ENCODE peak calls at places on chromosome 3, in eight cellular contexts. One of them, this sample, is unnamed.

GRCh38 chr3:6733699-6734394 is 127.1 kb upstream of the GRM7 start:
- DNase-seq in stimulated activated CD4-positive, alpha-beta T cell treated with anti-CD3 and anti-CD28 coated beads, Interleukin-1b, Interleukin-23, amount 100 ng/mL, for 24 hours: no peak
- DNase-seq in testis: no peak
- DNase-seq in NCI-H2029: no peak
- DNase-seq in A549: no peak
- DNase-seq in activated CD4-positive, alpha-beta T cell treated with anti-CD3 and anti-CD28 coated beads, Interleukin-2, amount 50 U/mL, for 1 hour: no peak
- DNase-seq in SK-MEL-5: no peak
- DNase-seq in brain microvascular endothelial cell: no peak
- DNase-seq in this sample: no peak

GRCh38 chr3:112128843-112129727 is 4.0 kb downstream of the GCSAM start:
- DNase-seq in testis: no peak
- DNase-seq in A549: no peak
- DNase-seq in stimulated activated CD4-positive, alpha-beta T cell treated with anti-CD3 and anti-CD28 coated beads, Interleukin-1b, Interleukin-23, amount 100 ng/mL, for 24 hours: no peak
- DNase-seq in NCI-H2029: no peak
- DNase-seq in activated CD4-positive, alpha-beta T cell treated with anti-CD3 and anti-CD28 coated beads, Interleukin-2, amount 50 U/mL, for 1 hour: peak; percentile 51
- DNase-seq in SK-MEL-5: no peak
- DNase-seq in brain microvascular endothelial cell: no peak
- DNase-seq in this sample: no peak

GRCh38 chr3:126959921-126960603 is 22.9 kb upstream of the PLXNA1 start:
- DNase-seq in testis: no peak
- DNase-seq in NCI-H2029: no peak
- DNase-seq in activated CD4-positive, alpha-beta T cell treated with anti-CD3 and anti-CD28 coated beads, Interleukin-2, amount 50 U/mL, for 1 hour: no peak
- DNase-seq in SK-MEL-5: peak; percentile 65
- DNase-seq in A549: peak; percentile 49
- DNase-seq in brain microvascular endothelial cell: peak; percentile 60
- DNase-seq in stimulated activated CD4-positive, alpha-beta T cell treated with anti-CD3 and anti-CD28 coated beads, Interleukin-1b, Interleukin-23, amount 100 ng/mL, for 24 hours: no peak
- DNase-seq in this sample: no peak

GRCh38 chr3:189902230-189903186 is 218.2 kb downstream of the P3H2 start:
- DNase-seq in testis: no peak
- DNase-seq in stimulated activated CD4-positive, alpha-beta T cell treated with anti-CD3 and anti-CD28 coated beads, Interleukin-1b, Interleukin-23, amount 100 ng/mL, for 24 hours: no peak
- DNase-seq in A549: no peak
- DNase-seq in SK-MEL-5: peak; percentile 39
- DNase-seq in brain microvascular endothelial cell: no peak
- DNase-seq in NCI-H2029: no peak
- DNase-seq in activated CD4-positive, alpha-beta T cell treated with anti-CD3 and anti-CD28 coated beads, Interleukin-2, amount 50 U/mL, for 1 hour: no peak
- DNase-seq in this sample: no peak

GRCh38 chr3:197830967-197831313 is 39.9 kb downstream of the LRCH3 start:
- DNase-seq in NCI-H2029: no peak
- DNase-seq in activated CD4-positive, alpha-beta T cell treated with anti-CD3 and anti-CD28 coated beads, Interleukin-2, amount 50 U/mL, for 1 hour: no peak
- DNase-seq in stimulated activated CD4-positive, alpha-beta T cell treated with anti-CD3 and anti-CD28 coated beads, Interleukin-1b, Interleukin-23, amount 100 ng/mL, for 24 hours: no peak
- DNase-seq in brain microvascular endothelial cell: no peak
- DNase-seq in SK-MEL-5: no peak
- DNase-seq in A549: no peak
- DNase-seq in testis: no peak
- DNase-seq in this sample: no peak

GRCh38 chr3:102354818-102355515 is 79.8 kb upstream of the ZPLD1 start:
- DNase-seq in brain microvascular endothelial cell: peak; percentile 50
- DNase-seq in NCI-H2029: no peak
- DNase-seq in activated CD4-positive, alpha-beta T cell treated with anti-CD3 and anti-CD28 coated beads, Interleukin-2, amount 50 U/mL, for 1 hour: no peak
- DNase-seq in SK-MEL-5: no peak
- DNase-seq in A549: no peak
- DNase-seq in stimulated activated CD4-positive, alpha-beta T cell treated with anti-CD3 and anti-CD28 coated beads, Interleukin-1b, Interleukin-23, amount 100 ng/mL, for 24 hours: no peak
- DNase-seq in testis: no peak
- DNase-seq in this sample: no peak

GRCh38 chr3:184477940-184478339 is 83.6 kb upstream of the EPHB3 start:
- DNase-seq in A549: no peak
- DNase-seq in testis: no peak
- DNase-seq in brain microvascular endothelial cell: no peak
- DNase-seq in activated CD4-positive, alpha-beta T cell treated with anti-CD3 and anti-CD28 coated beads, Interleukin-2, amount 50 U/mL, for 1 hour: no peak
- DNase-seq in NCI-H2029: no peak
- DNase-seq in SK-MEL-5: no peak
- DNase-seq in stimulated activated CD4-positive, alpha-beta T cell treated with anti-CD3 and anti-CD28 coated beads, Interleukin-1b, Interleukin-23, amount 100 ng/mL, for 24 hours: no peak
- DNase-seq in this sample: no peak

GRCh38 chr3:49611714-49612113 is 57.4 kb downstream of the BSN start:
- DNase-seq in activated CD4-positive, alpha-beta T cell treated with anti-CD3 and anti-CD28 coated beads, Interleukin-2, amount 50 U/mL, for 1 hour: no peak
- DNase-seq in SK-MEL-5: no peak
- DNase-seq in brain microvascular endothelial cell: no peak
- DNase-seq in stimulated activated CD4-positive, alpha-beta T cell treated with anti-CD3 and anti-CD28 coated beads, Interleukin-1b, Interleukin-23, amount 100 ng/mL, for 24 hours: no peak
- DNase-seq in testis: no peak
- DNase-seq in NCI-H2029: no peak
- DNase-seq in A549: no peak
- DNase-seq in this sample: no peak

GRCh38 chr3:14791343-14791945 is 27.3 kb upstream of the FGD5 start:
- DNase-seq in A549: peak; percentile 76
- DNase-seq in stimulated activated CD4-positive, alpha-beta T cell treated with anti-CD3 and anti-CD28 coated beads, Interleukin-1b, Interleukin-23, amount 100 ng/mL, for 24 hours: no peak
- DNase-seq in testis: peak; percentile 82
- DNase-seq in SK-MEL-5: peak; percentile 61
- DNase-seq in NCI-H2029: peak; percentile 8
- DNase-seq in brain microvascular endothelial cell: peak; percentile 37
- DNase-seq in activated CD4-positive, alpha-beta T cell treated with anti-CD3 and anti-CD28 coated beads, Interleukin-2, amount 50 U/mL, for 1 hour: peak; percentile 54
- DNase-seq in this sample: no peak

GRCh38 chr3:107421170-107421792 is 44.0 kb downstream of the CCDC54 start:
- DNase-seq in A549: no peak
- DNase-seq in brain microvascular endothelial cell: peak; percentile 37
- DNase-seq in testis: peak; percentile 30
- DNase-seq in stimulated activated CD4-positive, alpha-beta T cell treated with anti-CD3 and anti-CD28 coated beads, Interleukin-1b, Interleukin-23, amount 100 ng/mL, for 24 hours: no peak
- DNase-seq in NCI-H2029: peak; percentile 30
- DNase-seq in activated CD4-positive, alpha-beta T cell treated with anti-CD3 and anti-CD28 coated beads, Interleukin-2, amount 50 U/mL, for 1 hour: no peak
- DNase-seq in SK-MEL-5: peak; percentile 88
- DNase-seq in this sample: no peak

GRCh38 chr3:52277071-52277964 is 1.1 kb downstream of the WDR82 start:
- DNase-seq in A549: peak; percentile 38
- DNase-seq in testis: peak; percentile 89
- DNase-seq in stimulated activated CD4-positive, alpha-beta T cell treated with anti-CD3 and anti-CD28 coated beads, Interleukin-1b, Interleukin-23, amount 100 ng/mL, for 24 hours: no peak
- DNase-seq in activated CD4-positive, alpha-beta T cell treated with anti-CD3 and anti-CD28 coated beads, Interleukin-2, amount 50 U/mL, for 1 hour: peak; percentile 63
- DNase-seq in NCI-H2029: peak; percentile 19
- DNase-seq in brain microvascular endothelial cell: peak; percentile 43
- DNase-seq in SK-MEL-5: peak; percentile 72
- DNase-seq in this sample: peak; percentile 58

GRCh38 chr3:45088543-45088942 is 57.6 kb downstream of the CDCP1 start:
- DNase-seq in stimulated activated CD4-positive, alpha-beta T cell treated with anti-CD3 and anti-CD28 coated beads, Interleukin-1b, Interleukin-23, amount 100 ng/mL, for 24 hours: no peak
- DNase-seq in A549: no peak
- DNase-seq in SK-MEL-5: no peak
- DNase-seq in brain microvascular endothelial cell: no peak
- DNase-seq in NCI-H2029: peak; percentile 24
- DNase-seq in testis: no peak
- DNase-seq in activated CD4-positive, alpha-beta T cell treated with anti-CD3 and anti-CD28 coated beads, Interleukin-2, amount 50 U/mL, for 1 hour: no peak
- DNase-seq in this sample: no peak

GRCh38 chr3:4678320-4678719 is 185.2 kb downstream of the ITPR1 start:
- DNase-seq in stimulated activated CD4-positive, alpha-beta T cell treated with anti-CD3 and anti-CD28 coated beads, Interleukin-1b, Interleukin-23, amount 100 ng/mL, for 24 hours: no peak
- DNase-seq in SK-MEL-5: no peak
- DNase-seq in brain microvascular endothelial cell: no peak
- DNase-seq in activated CD4-positive, alpha-beta T cell treated with anti-CD3 and anti-CD28 coated beads, Interleukin-2, amount 50 U/mL, for 1 hour: no peak
- DNase-seq in NCI-H2029: no peak
- DNase-seq in testis: no peak
- DNase-seq in A549: no peak
- DNase-seq in this sample: no peak

GRCh38 chr3:18295171-18295920 is 129.8 kb downstream of the SATB1 start:
- DNase-seq in A549: peak; percentile 43
- DNase-seq in NCI-H2029: peak; percentile 34
- DNase-seq in SK-MEL-5: peak; percentile 53
- DNase-seq in stimulated activated CD4-positive, alpha-beta T cell treated with anti-CD3 and anti-CD28 coated beads, Interleukin-1b, Interleukin-23, amount 100 ng/mL, for 24 hours: no peak
- DNase-seq in activated CD4-positive, alpha-beta T cell treated with anti-CD3 and anti-CD28 coated beads, Interleukin-2, amount 50 U/mL, for 1 hour: no peak
- DNase-seq in brain microvascular endothelial cell: peak; percentile 76
- DNase-seq in testis: no peak
- DNase-seq in this sample: no peak

GRCh38 chr3:14424711-14425573 is 22.5 kb downstream of the SLC6A6 start:
- DNase-seq in SK-MEL-5: no peak
- DNase-seq in stimulated activated CD4-positive, alpha-beta T cell treated with anti-CD3 and anti-CD28 coated beads, Interleukin-1b, Interleukin-23, amount 100 ng/mL, for 24 hours: no peak
- DNase-seq in activated CD4-positive, alpha-beta T cell treated with anti-CD3 and anti-CD28 coated beads, Interleukin-2, amount 50 U/mL, for 1 hour: peak; percentile 51
- DNase-seq in testis: no peak
- DNase-seq in NCI-H2029: peak; percentile 70
- DNase-seq in brain microvascular endothelial cell: no peak
- DNase-seq in A549: no peak
- DNase-seq in this sample: no peak

GRCh38 chr3:101836907-101837598 is 12.3 kb upstream of the NFKBIZ start:
- DNase-seq in A549: no peak
- DNase-seq in testis: no peak
- DNase-seq in activated CD4-positive, alpha-beta T cell treated with anti-CD3 and anti-CD28 coated beads, Interleukin-2, amount 50 U/mL, for 1 hour: no peak
- DNase-seq in SK-MEL-5: peak; percentile 32
- DNase-seq in NCI-H2029: peak; percentile 59
- DNase-seq in brain microvascular endothelial cell: no peak
- DNase-seq in stimulated activated CD4-positive, alpha-beta T cell treated with anti-CD3 and anti-CD28 coated beads, Interleukin-1b, Interleukin-23, amount 100 ng/mL, for 24 hours: no peak
- DNase-seq in this sample: no peak

GRCh38 chr3:108488631-108489030 is 21.8 kb downstream of the MYH15 start:
- DNase-seq in SK-MEL-5: no peak
- DNase-seq in brain microvascular endothelial cell: peak; percentile 2
- DNase-seq in testis: no peak
- DNase-seq in A549: no peak
- DNase-seq in activated CD4-positive, alpha-beta T cell treated with anti-CD3 and anti-CD28 coated beads, Interleukin-2, amount 50 U/mL, for 1 hour: no peak
- DNase-seq in NCI-H2029: no peak
- DNase-seq in stimulated activated CD4-positive, alpha-beta T cell treated with anti-CD3 and anti-CD28 coated beads, Interleukin-1b, Interleukin-23, amount 100 ng/mL, for 24 hours: no peak
- DNase-seq in this sample: no peak

GRCh38 chr3:134640872-134641470 is 9.9 kb downstream of the KY start:
- DNase-seq in stimulated activated CD4-positive, alpha-beta T cell treated with anti-CD3 and anti-CD28 coated beads, Interleukin-1b, Interleukin-23, amount 100 ng/mL, for 24 hours: no peak
- DNase-seq in NCI-H2029: no peak
- DNase-seq in activated CD4-positive, alpha-beta T cell treated with anti-CD3 and anti-CD28 coated beads, Interleukin-2, amount 50 U/mL, for 1 hour: no peak
- DNase-seq in A549: peak; percentile 14
- DNase-seq in SK-MEL-5: peak; percentile 64
- DNase-seq in testis: peak; percentile 39
- DNase-seq in brain microvascular endothelial cell: peak; percentile 39
- DNase-seq in this sample: no peak

GRCh38 chr3:7585052-7585451 is 724.1 kb downstream of the GRM7 start:
- DNase-seq in SK-MEL-5: no peak
- DNase-seq in A549: no peak
- DNase-seq in activated CD4-positive, alpha-beta T cell treated with anti-CD3 and anti-CD28 coated beads, Interleukin-2, amount 50 U/mL, for 1 hour: no peak
- DNase-seq in brain microvascular endothelial cell: no peak
- DNase-seq in testis: no peak
- DNase-seq in stimulated activated CD4-positive, alpha-beta T cell treated with anti-CD3 and anti-CD28 coated beads, Interleukin-1b, Interleukin-23, amount 100 ng/mL, for 24 hours: no peak
- DNase-seq in NCI-H2029: no peak
- DNase-seq in this sample: no peak

GRCh38 chr3:65902304-65902793 is 136.4 kb downstream of the MAGI1 start:
- DNase-seq in SK-MEL-5: no peak
- DNase-seq in stimulated activated CD4-positive, alpha-beta T cell treated with anti-CD3 and anti-CD28 coated beads, Interleukin-1b, Interleukin-23, amount 100 ng/mL, for 24 hours: no peak
- DNase-seq in brain microvascular endothelial cell: no peak
- DNase-seq in A549: no peak
- DNase-seq in NCI-H2029: peak; percentile 4
- DNase-seq in testis: no peak
- DNase-seq in activated CD4-positive, alpha-beta T cell treated with anti-CD3 and anti-CD28 coated beads, Interleukin-2, amount 50 U/mL, for 1 hour: no peak
- DNase-seq in this sample: no peak

GRCh38 chr3:43290961-43291360 is 4.6 kb downstream of the SNRK start:
- DNase-seq in brain microvascular endothelial cell: no peak
- DNase-seq in SK-MEL-5: no peak
- DNase-seq in A549: no peak
- DNase-seq in NCI-H2029: no peak
- DNase-seq in stimulated activated CD4-positive, alpha-beta T cell treated with anti-CD3 and anti-CD28 coated beads, Interleukin-1b, Interleukin-23, amount 100 ng/mL, for 24 hours: no peak
- DNase-seq in testis: no peak
- DNase-seq in activated CD4-positive, alpha-beta T cell treated with anti-CD3 and anti-CD28 coated beads, Interleukin-2, amount 50 U/mL, for 1 hour: no peak
- DNase-seq in this sample: no peak

GRCh38 chr3:30124435-30125390 is 481.7 kb upstream of the TGFBR2 start:
- DNase-seq in SK-MEL-5: no peak
- DNase-seq in NCI-H2029: peak; percentile 49
- DNase-seq in stimulated activated CD4-positive, alpha-beta T cell treated with anti-CD3 and anti-CD28 coated beads, Interleukin-1b, Interleukin-23, amount 100 ng/mL, for 24 hours: no peak
- DNase-seq in testis: peak; percentile 75
- DNase-seq in brain microvascular endothelial cell: peak; percentile 18
- DNase-seq in A549: no peak
- DNase-seq in activated CD4-positive, alpha-beta T cell treated with anti-CD3 and anti-CD28 coated beads, Interleukin-2, amount 50 U/mL, for 1 hour: no peak
- DNase-seq in this sample: no peak

GRCh38 chr3:113272369-113272748 is 61.0 kb downstream of the BOC start:
- DNase-seq in SK-MEL-5: no peak
- DNase-seq in stimulated activated CD4-positive, alpha-beta T cell treated with anti-CD3 and anti-CD28 coated beads, Interleukin-1b, Interleukin-23, amount 100 ng/mL, for 24 hours: no peak
- DNase-seq in brain microvascular endothelial cell: no peak
- DNase-seq in activated CD4-positive, alpha-beta T cell treated with anti-CD3 and anti-CD28 coated beads, Interleukin-2, amount 50 U/mL, for 1 hour: no peak
- DNase-seq in A549: no peak
- DNase-seq in NCI-H2029: no peak
- DNase-seq in testis: no peak
- DNase-seq in this sample: no peak

GRCh38 chr3:169288548-169288947 is 375.0 kb downstream of the MECOM start:
- DNase-seq in activated CD4-positive, alpha-beta T cell treated with anti-CD3 and anti-CD28 coated beads, Interleukin-2, amount 50 U/mL, for 1 hour: no peak
- DNase-seq in brain microvascular endothelial cell: no peak
- DNase-seq in SK-MEL-5: no peak
- DNase-seq in testis: no peak
- DNase-seq in NCI-H2029: no peak
- DNase-seq in stimulated activated CD4-positive, alpha-beta T cell treated with anti-CD3 and anti-CD28 coated beads, Interleukin-1b, Interleukin-23, amount 100 ng/mL, for 24 hours: no peak
- DNase-seq in A549: no peak
- DNase-seq in this sample: no peak